ENCODE peak calls at places on chromosome 21, in nine cellular contexts. One of them, this sample, is unnamed.

GRCh38 chr21:20523191-20523590 is 475.0 kb upstream of the NCAM2 start:
- DNase-seq in neural progenitor cell: no peak
- DNase-seq in hepatocyte: no peak
- DNase-seq in GM23338: no peak
- DNase-seq in HCT116: no peak
- DNase-seq in MM.1S: no peak
- DNase-seq in PC-3: no peak
- DNase-seq in GM23248: no peak
- DNase-seq in SK-N-SH: no peak
- DNase-seq in this sample: no peak

GRCh38 chr21:31218830-31219608 is 125.0 kb downstream of the TIAM1 start:
- DNase-seq in MM.1S: no peak
- DNase-seq in neural progenitor cell: peak
- DNase-seq in HCT116: peak
- DNase-seq in PC-3: peak
- DNase-seq in GM23248: peak
- DNase-seq in SK-N-SH: no peak
- DNase-seq in GM23338: no peak
- DNase-seq in hepatocyte: peak
- DNase-seq in this sample: no peak

GRCh38 chr21:36260030-36260787 is 59.8 kb upstream of the MORC3 start:
- DNase-seq in GM23338: peak
- DNase-seq in HCT116: peak
- DNase-seq in SK-N-SH: peak
- DNase-seq in GM23248: peak
- DNase-seq in neural progenitor cell: peak
- DNase-seq in hepatocyte: peak
- DNase-seq in MM.1S: peak
- DNase-seq in PC-3: peak
- DNase-seq in this sample: peak

GRCh38 chr21:30216041-30216723 is at the start of gene CLDN8:
- DNase-seq in SK-N-SH: no peak
- DNase-seq in GM23338: no peak
- DNase-seq in hepatocyte: no peak
- DNase-seq in MM.1S: no peak
- DNase-seq in HCT116: no peak
- DNase-seq in neural progenitor cell: no peak
- DNase-seq in PC-3: peak
- DNase-seq in GM23248: no peak
- DNase-seq in this sample: no peak

GRCh38 chr21:44006017-44006624 is 6.0 kb upstream of the TRAPPC10 start:
- DNase-seq in neural progenitor cell: no peak
- DNase-seq in hepatocyte: peak
- DNase-seq in SK-N-SH: no peak
- DNase-seq in GM23248: peak
- DNase-seq in GM23338: no peak
- DNase-seq in HCT116: no peak
- DNase-seq in MM.1S: no peak
- DNase-seq in PC-3: peak
- DNase-seq in this sample: no peak

GRCh38 chr21:43597845-43598244 is 61.4 kb downstream of the HSF2BP start:
- DNase-seq in GM23338: no peak
- DNase-seq in MM.1S: no peak
- DNase-seq in SK-N-SH: no peak
- DNase-seq in GM23248: no peak
- DNase-seq in PC-3: peak
- DNase-seq in hepatocyte: no peak
- DNase-seq in HCT116: no peak
- DNase-seq in neural progenitor cell: no peak
- DNase-seq in this sample: no peak

GRCh38 chr21:36749935-36750578 is 51.1 kb downstream of the SIM2 start:
- DNase-seq in MM.1S: no peak
- DNase-seq in hepatocyte: peak
- DNase-seq in neural progenitor cell: peak
- DNase-seq in GM23338: peak
- DNase-seq in GM23248: peak
- DNase-seq in PC-3: no peak
- DNase-seq in SK-N-SH: no peak
- DNase-seq in HCT116: no peak
- DNase-seq in this sample: no peak

GRCh38 chr21:29245104-29245643 is 53.5 kb upstream of the BACH1 start:
- DNase-seq in GM23338: no peak
- DNase-seq in SK-N-SH: no peak
- DNase-seq in hepatocyte: no peak
- DNase-seq in GM23248: peak
- DNase-seq in HCT116: no peak
- DNase-seq in neural progenitor cell: no peak
- DNase-seq in PC-3: no peak
- DNase-seq in MM.1S: no peak
- DNase-seq in this sample: no peak

GRCh38 chr21:37656899-37657298 is 259.4 kb downstream of the KCNJ6 start:
- DNase-seq in GM23338: no peak
- DNase-seq in MM.1S: no peak
- DNase-seq in PC-3: no peak
- DNase-seq in hepatocyte: no peak
- DNase-seq in HCT116: no peak
- DNase-seq in SK-N-SH: no peak
- DNase-seq in neural progenitor cell: no peak
- DNase-seq in GM23248: no peak
- DNase-seq in this sample: no peak

GRCh38 chr21:41188476-41189146 is 20.7 kb downstream of the BACE2 start:
- DNase-seq in GM23248: no peak
- DNase-seq in SK-N-SH: no peak
- DNase-seq in HCT116: no peak
- DNase-seq in MM.1S: no peak
- DNase-seq in PC-3: no peak
- DNase-seq in GM23338: no peak
- DNase-seq in hepatocyte: no peak
- DNase-seq in neural progenitor cell: no peak
- DNase-seq in this sample: no peak

GRCh38 chr21:15943009-15943666 is 213.4 kb downstream of the USP25 start:
- DNase-seq in neural progenitor cell: no peak
- DNase-seq in GM23248: peak
- DNase-seq in SK-N-SH: no peak
- DNase-seq in MM.1S: no peak
- DNase-seq in PC-3: peak
- DNase-seq in HCT116: no peak
- DNase-seq in hepatocyte: no peak
- DNase-seq in GM23338: no peak
- DNase-seq in this sample: no peak

GRCh38 chr21:14405225-14405624 is 22.3 kb upstream of the HSPA13 start:
- DNase-seq in neural progenitor cell: no peak
- DNase-seq in PC-3: no peak
- DNase-seq in GM23248: no peak
- DNase-seq in SK-N-SH: no peak
- DNase-seq in hepatocyte: no peak
- DNase-seq in HCT116: no peak
- DNase-seq in MM.1S: no peak
- DNase-seq in GM23338: no peak
- DNase-seq in this sample: no peak

GRCh38 chr21:37006521-37007291 is at the start of gene RIPPLY3:
- DNase-seq in HCT116: no peak
- DNase-seq in PC-3: peak
- DNase-seq in neural progenitor cell: peak
- DNase-seq in GM23338: peak
- DNase-seq in MM.1S: no peak
- DNase-seq in hepatocyte: peak
- DNase-seq in SK-N-SH: peak
- DNase-seq in GM23248: peak
- DNase-seq in this sample: no peak

GRCh38 chr21:36516271-36516670 is 36.3 kb upstream of the CLDN14 start:
- DNase-seq in PC-3: no peak
- DNase-seq in MM.1S: no peak
- DNase-seq in HCT116: no peak
- DNase-seq in neural progenitor cell: no peak
- DNase-seq in hepatocyte: no peak
- DNase-seq in GM23248: no peak
- DNase-seq in SK-N-SH: no peak
- DNase-seq in GM23338: no peak
- DNase-seq in this sample: peak

GRCh38 chr21:42219606-42220137 is 732 bp downstream of the ABCG1 start:
- DNase-seq in hepatocyte: peak
- DNase-seq in GM23338: peak
- DNase-seq in SK-N-SH: peak
- DNase-seq in PC-3: no peak
- DNase-seq in HCT116: no peak
- DNase-seq in GM23248: peak
- DNase-seq in neural progenitor cell: peak
- DNase-seq in MM.1S: peak
- DNase-seq in this sample: peak
- TF ChIP-seq EZH2phosphoT487 in hepatocyte: no peak
- TF ChIP-seq EZH2phosphoT487 in GM23338: no peak
- TF ChIP-seq EZH2phosphoT487 in SK-N-SH: no peak
- TF ChIP-seq EZH2phosphoT487 in PC-3: no peak
- TF ChIP-seq EZH2phosphoT487 in HCT116: no peak
- TF ChIP-seq EZH2phosphoT487 in GM23248: no peak
- TF ChIP-seq EZH2phosphoT487 in neural progenitor cell: peak
- TF ChIP-seq EZH2phosphoT487 in MM.1S: peak
- TF ChIP-seq EZH2phosphoT487 in this sample: no peak

GRCh38 chr21:42340187-42340586 is 10.6 kb downstream of the TFF2 start:
- DNase-seq in GM23248: no peak
- DNase-seq in SK-N-SH: no peak
- DNase-seq in MM.1S: no peak
- DNase-seq in neural progenitor cell: no peak
- DNase-seq in hepatocyte: no peak
- DNase-seq in HCT116: no peak
- DNase-seq in PC-3: no peak
- DNase-seq in GM23338: no peak
- DNase-seq in this sample: no peak

GRCh38 chr21:42338730-42339715 is 11.8 kb downstream of the TFF2 start:
- DNase-seq in SK-N-SH: no peak
- DNase-seq in HCT116: no peak
- DNase-seq in PC-3: no peak
- DNase-seq in hepatocyte: no peak
- DNase-seq in neural progenitor cell: no peak
- DNase-seq in MM.1S: no peak
- DNase-seq in GM23248: no peak
- DNase-seq in GM23338: no peak
- DNase-seq in this sample: no peak

GRCh38 chr21:42336065-42336464 is 14.7 kb downstream of the TFF2 start:
- DNase-seq in MM.1S: no peak
- DNase-seq in GM23338: peak
- DNase-seq in GM23248: no peak
- DNase-seq in SK-N-SH: no peak
- DNase-seq in hepatocyte: no peak
- DNase-seq in PC-3: no peak
- DNase-seq in neural progenitor cell: peak
- DNase-seq in HCT116: no peak
- DNase-seq in this sample: no peak

GRCh38 chr21:42337276-42337675 is 13.5 kb downstream of the TFF2 start:
- DNase-seq in hepatocyte: no peak
- DNase-seq in SK-N-SH: no peak
- DNase-seq in neural progenitor cell: no peak
- DNase-seq in GM23338: no peak
- DNase-seq in GM23248: no peak
- DNase-seq in HCT116: no peak
- DNase-seq in PC-3: no peak
- DNase-seq in MM.1S: no peak
- DNase-seq in this sample: no peak

GRCh38 chr21:42337830-42338729 is 12.7 kb downstream of the TFF2 start:
- DNase-seq in GM23248: peak
- DNase-seq in HCT116: no peak
- DNase-seq in SK-N-SH: peak
- DNase-seq in GM23338: peak
- DNase-seq in hepatocyte: peak
- DNase-seq in neural progenitor cell: peak
- DNase-seq in MM.1S: peak
- DNase-seq in PC-3: peak
- DNase-seq in this sample: peak
- TF ChIP-seq EZH2phosphoT487 in GM23248: no peak
- TF ChIP-seq EZH2phosphoT487 in HCT116: no peak
- TF ChIP-seq EZH2phosphoT487 in SK-N-SH: no peak
- TF ChIP-seq EZH2phosphoT487 in GM23338: no peak
- TF ChIP-seq EZH2phosphoT487 in hepatocyte: no peak
- TF ChIP-seq EZH2phosphoT487 in neural progenitor cell: no peak
- TF ChIP-seq EZH2phosphoT487 in MM.1S: no peak
- TF ChIP-seq EZH2phosphoT487 in PC-3: no peak
- TF ChIP-seq EZH2phosphoT487 in this sample: no peak

DNA sequence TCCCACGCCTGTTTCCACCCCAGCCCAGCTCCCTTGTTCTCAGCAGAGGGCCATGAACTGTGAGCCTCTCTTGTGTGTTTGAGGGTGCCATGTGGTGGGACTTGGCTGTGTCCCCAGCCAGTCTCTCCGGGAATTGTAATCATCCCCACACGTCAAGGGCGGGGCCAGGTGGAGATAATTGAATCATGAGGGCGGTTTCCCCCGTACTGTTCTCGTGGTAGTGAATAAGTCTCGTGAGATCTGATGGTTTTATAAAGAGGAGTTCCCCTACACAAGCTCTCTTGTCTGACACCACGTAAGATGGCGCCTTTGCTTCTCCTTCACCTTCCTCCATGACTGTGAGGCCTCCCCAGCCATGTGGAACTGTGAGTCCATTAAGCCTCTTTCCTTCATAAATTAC is 57.2 kb upstream of the COL6A2 start:
- DNase-seq in MM.1S: no peak
- DNase-seq in GM23338: no peak
- DNase-seq in GM23248: no peak
- DNase-seq in neural progenitor cell: no peak
- DNase-seq in PC-3: no peak
- DNase-seq in HCT116: no peak
- DNase-seq in SK-N-SH: no peak
- DNase-seq in hepatocyte: no peak
- DNase-seq in this sample: no peak
- TF ChIP-seq EZH2phosphoT487 in MM.1S: no peak
- TF ChIP-seq EZH2phosphoT487 in GM23338: no peak
- TF ChIP-seq EZH2phosphoT487 in GM23248: no peak
- TF ChIP-seq EZH2phosphoT487 in neural progenitor cell: no peak
- TF ChIP-seq EZH2phosphoT487 in PC-3: no peak
- TF ChIP-seq EZH2phosphoT487 in HCT116: no peak
- TF ChIP-seq EZH2phosphoT487 in SK-N-SH: no peak
- TF ChIP-seq EZH2phosphoT487 in hepatocyte: no peak
- TF ChIP-seq EZH2phosphoT487 in this sample: no peak

DNA sequence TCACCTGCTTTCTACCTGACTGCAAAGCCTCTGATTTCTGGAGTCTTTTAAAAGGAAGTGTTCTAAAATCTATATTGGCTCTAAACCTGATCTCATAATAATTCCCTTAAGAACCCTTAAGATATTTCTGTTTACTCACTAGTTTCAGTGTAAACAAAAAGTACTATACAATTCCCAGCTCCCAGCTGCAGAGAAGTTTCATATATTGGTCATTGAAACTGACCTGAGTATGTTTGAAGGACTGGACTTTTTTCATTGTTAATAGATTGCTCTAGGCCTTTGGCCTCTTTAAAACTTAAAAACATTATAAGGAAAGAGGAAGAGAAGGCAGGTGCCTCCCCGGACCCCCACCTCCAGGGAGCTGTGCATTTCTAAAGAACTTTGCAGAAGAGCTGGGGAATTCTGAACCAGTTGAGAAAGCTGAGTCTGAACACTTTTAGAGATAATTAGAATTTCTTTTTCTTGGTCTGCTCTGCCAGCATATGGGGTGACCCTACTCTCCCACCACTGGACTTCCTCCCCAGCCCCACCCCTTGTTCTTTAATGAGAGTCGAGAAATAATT is 23.7 kb downstream of the CLIC6 start:
- DNase-seq in hepatocyte: no peak
- DNase-seq in HCT116: no peak
- DNase-seq in GM23338: no peak
- DNase-seq in MM.1S: no peak
- DNase-seq in GM23248: no peak
- DNase-seq in PC-3: peak
- DNase-seq in SK-N-SH: no peak
- DNase-seq in neural progenitor cell: no peak
- DNase-seq in this sample: no peak
- TF ChIP-seq EZH2phosphoT487 in hepatocyte: no peak
- TF ChIP-seq EZH2phosphoT487 in HCT116: no peak
- TF ChIP-seq EZH2phosphoT487 in GM23338: no peak
- TF ChIP-seq EZH2phosphoT487 in MM.1S: no peak
- TF ChIP-seq EZH2phosphoT487 in GM23248: no peak
- TF ChIP-seq EZH2phosphoT487 in PC-3: no peak
- TF ChIP-seq EZH2phosphoT487 in SK-N-SH: no peak
- TF ChIP-seq EZH2phosphoT487 in neural progenitor cell: no peak
- TF ChIP-seq EZH2phosphoT487 in this sample: no peak

This sample was measured in OCI-LY7.